ENCODE peak calls at places on chromosomes 16 and 17, in eight cellular contexts. Z is dorsolateral prefrontal cortex, L is upper lobe of right lung, V is HFFc6, A is ovary, R is lower leg skin, P is A549, D is HFF-Myc. C is an unnamed sample.

GRCh38 chr16:67884684-67885083 is at the start of gene NRN1L:
- DNase-seq in Z (peak; percentile 87), V (peak; percentile 91), L (peak; percentile 91), A (peak; percentile 97), D (peak; percentile 78), R (peak; percentile 75), P (no peak), C (peak; percentile 91)

GRCh38 chr16:84190731-84191388 is at the start of gene ADAD2:
- DNase-seq in R (no peak), D (no peak), A (no peak), L (no peak), P (peak; percentile 46), Z (no peak), V (no peak), C (no peak)

GRCh38 chr17:66949501-66949900 is 15.0 kb upstream of the CACNG4 start:
- DNase-seq in R (no peak), V (peak; percentile 5), A (no peak), D (no peak), P (no peak), Z (no peak), L (peak; percentile 20), C (no peak)

GRCh38 chr17:78818932-78819331 is 21.7 kb downstream of the USP36 start:
- DNase-seq in A (no peak), D (no peak), L (no peak), P (no peak), Z (no peak), V (no peak), R (no peak), C (no peak)

GRCh38 chr16:9003322-9003721 is 39.6 kb upstream of the USP7 start:
- DNase-seq in P (no peak), V (no peak), Z (no peak), L (no peak), D (no peak), R (no peak), A (no peak), C (no peak)

GRCh38 chr16:49857423-49858181 is 1.7 kb upstream of the ZNF423 start:
- DNase-seq in R (no peak), V (no peak), P (peak; percentile 75), Z (no peak), L (peak; percentile 76), D (no peak), A (peak; percentile 79), C (no peak)

GRCh38 chr17:63291243-63291642 is 154.9 kb downstream of the CYB561 start:
- DNase-seq in L (no peak), P (no peak), R (no peak), V (no peak), D (no peak), Z (no peak), A (no peak), C (no peak)

GRCh38 chr17:75927286-75927922 is 13.4 kb downstream of the FBF1 start:
- DNase-seq in A (no peak), P (peak; percentile 62), V (no peak), L (no peak), D (no peak), R (peak; percentile 68), Z (no peak), C (no peak)

GRCh38 chr16:70735141-70735979 is 49.5 kb upstream of the MTSS2 start:
- DNase-seq in L (no peak), V (peak; percentile 84), Z (no peak), A (no peak), P (no peak), D (peak; percentile 50), R (peak; percentile 63), C (no peak)

GRCh38 chr17:67194134-67194533 is 50.9 kb downstream of the HELZ start:
- DNase-seq in D (no peak), V (peak; percentile 84), P (peak; percentile 70), A (no peak), Z (no peak), R (no peak), L (no peak), C (no peak)

GRCh38 chr17:50117202-50118040 is 12.5 kb downstream of the SAMD14 start:
- DNase-seq in V (peak; percentile 27), R (no peak), L (peak; percentile 82), Z (no peak), D (no peak), A (peak; percentile 83), P (peak; percentile 74), C (no peak)

DNA sequence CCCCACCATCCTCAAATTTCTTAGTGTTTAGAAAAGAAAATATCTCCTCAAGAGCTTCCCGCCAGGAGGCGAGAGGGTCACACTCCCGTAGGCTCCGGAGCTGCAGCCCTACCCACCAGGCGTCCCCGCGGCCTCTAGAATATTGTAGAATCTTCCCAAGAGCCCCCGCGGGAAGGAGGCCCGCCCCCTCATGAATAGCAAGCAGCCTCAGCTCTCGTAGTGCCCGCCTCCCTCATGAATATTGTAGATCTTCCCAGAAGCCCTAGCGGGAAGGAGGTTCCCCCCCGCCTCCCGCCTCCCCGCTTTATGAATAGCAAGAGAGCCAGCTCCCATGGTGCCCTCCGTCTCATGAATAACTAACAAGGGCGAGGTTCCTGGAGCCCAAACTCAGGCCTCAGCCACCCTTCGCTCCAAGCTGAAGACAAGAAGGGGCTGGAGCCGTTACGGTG is at the start of gene FBXO47:
- DNase-seq in A (peak; percentile 93), V (no peak), L (peak; percentile 96), R (peak; percentile 91), D (no peak), Z (peak; percentile 66), P (peak; percentile 98), C (no peak)
- TF ChIP-seq CTCF in A (no peak), V (no peak), L (peak; percentile 33), R (no peak), D (no peak), Z (peak; percentile 26), P (no peak), C (no peak)

DNA sequence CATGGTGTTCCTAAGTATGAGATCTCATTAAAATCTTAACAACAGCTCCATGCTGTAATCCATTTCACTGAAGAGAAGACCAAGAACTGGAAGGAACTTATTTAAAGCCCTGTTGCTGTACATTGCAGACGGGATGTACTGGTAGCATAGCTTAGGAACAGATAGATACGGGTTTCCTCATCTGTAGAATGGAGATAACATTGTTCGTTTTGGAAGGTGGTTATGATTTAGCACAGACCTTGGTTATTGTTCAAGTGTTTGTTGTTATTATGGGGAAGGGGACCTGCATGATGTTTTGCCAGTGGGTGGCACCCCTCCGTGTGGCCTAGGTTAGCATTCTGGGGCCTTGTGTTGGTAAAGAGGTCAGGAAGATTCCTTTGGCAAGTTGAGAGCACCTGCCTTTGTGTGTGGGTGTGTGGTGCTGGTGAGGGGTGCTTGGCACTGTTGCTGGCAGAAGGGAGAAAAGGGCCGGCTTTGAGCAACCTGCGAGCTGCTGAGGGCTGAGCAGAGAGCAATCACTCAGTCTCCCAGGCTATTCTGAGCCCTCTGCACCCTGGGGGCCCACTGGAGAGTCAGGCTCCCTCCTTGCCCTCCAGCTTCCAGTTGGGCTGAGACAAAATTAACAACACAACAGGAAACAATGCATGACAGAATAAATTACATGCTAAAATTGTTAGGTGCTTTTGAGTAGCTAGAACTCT is 2.3 kb downstream of the TAOK2 start:
- DNase-seq in D (no peak), Z (no peak), A (peak; percentile 23), P (no peak), L (no peak), R (no peak), V (no peak), C (no peak)
- TF ChIP-seq CTCF in D (no peak), Z (no peak), A (no peak), P (no peak), L (no peak), R (no peak), V (no peak), C (no peak)

GRCh38 chr17:8110907-8111306 is 7.4 kb downstream of the ALOXE3 start:
- DNase-seq in V (no peak), Z (no peak), P (no peak), D (no peak), A (no peak), R (no peak), L (no peak), C (no peak)

GRCh38 chr17:8105957-8106398 is 12.3 kb downstream of the ALOXE3 start:
- DNase-seq in R (no peak), V (no peak), D (no peak), A (no peak), P (no peak), L (peak; percentile 46), Z (no peak), C (no peak)

GRCh38 chr17:8108972-8109668 is 9.2 kb downstream of the ALOXE3 start:
- DNase-seq in V (no peak), R (no peak), Z (no peak), D (no peak), L (no peak), P (no peak), A (no peak), C (no peak)

GRCh38 chr17:8109669-8110455 is 8.5 kb downstream of the ALOXE3 start:
- DNase-seq in P (peak; percentile 66), D (no peak), R (no peak), V (no peak), A (peak; percentile 71), Z (no peak), L (peak; percentile 90), C (no peak)

GRCh38 chr17:8110456-8110804 is 7.9 kb downstream of the ALOXE3 start:
- DNase-seq in A (no peak), Z (no peak), L (no peak), V (no peak), P (no peak), D (no peak), R (no peak), C (no peak)
- TF ChIP-seq CTCF in A (no peak), Z (no peak), L (no peak), V (peak; percentile 35), P (no peak), D (peak; percentile 12), R (no peak), C (no peak)

GRCh38 chr17:81057777-81058176 is 22.8 kb downstream of the BAIAP2 start:
- DNase-seq in V (no peak), L (no peak), Z (no peak), D (no peak), A (no peak), P (no peak), R (no peak), C (no peak)

GRCh38 chr17:81060416-81060815 is 25.5 kb downstream of the BAIAP2 start:
- DNase-seq in P (no peak), Z (no peak), D (no peak), R (no peak), V (no peak), A (no peak), L (no peak), C (no peak)

GRCh38 chr17:81058263-81058871 is 23.4 kb downstream of the BAIAP2 start:
- DNase-seq in L (no peak), R (no peak), A (no peak), V (no peak), P (no peak), D (no peak), Z (no peak), C (no peak)

GRCh38 chr17:81057079-81057730 is 22.3 kb downstream of the BAIAP2 start:
- DNase-seq in A (peak; percentile 67), P (peak; percentile 31), R (peak; percentile 91), Z (no peak), V (peak; percentile 8), L (peak; percentile 91), D (no peak), C (no peak)

DNA sequence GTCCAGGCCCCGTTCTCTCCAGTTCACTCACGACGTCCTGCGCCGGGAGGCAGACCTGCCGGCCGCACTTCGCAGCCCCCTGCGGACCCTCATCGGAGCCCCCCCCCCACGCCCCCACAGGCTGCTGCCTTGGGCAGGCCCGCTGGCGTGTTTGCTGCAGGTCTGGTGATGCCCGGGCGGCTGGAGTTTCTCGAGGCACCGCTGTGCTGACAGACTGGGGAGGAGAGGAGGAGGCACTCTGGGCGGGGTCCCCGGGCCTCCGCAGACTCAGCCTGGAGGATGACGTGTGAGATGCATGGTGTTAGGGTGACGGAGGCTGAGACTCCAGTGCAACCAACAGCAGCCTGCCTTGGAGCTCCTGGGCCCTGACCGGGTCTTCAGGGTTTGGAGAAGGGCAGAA is 24.1 kb downstream of the BAIAP2 start:
- DNase-seq in D (no peak), P (no peak), A (no peak), V (no peak), L (no peak), R (no peak), Z (no peak), C (no peak)
- TF ChIP-seq CTCF in D (no peak), P (no peak), A (no peak), V (no peak), L (no peak), R (no peak), Z (no peak), C (no peak)